ENCODE peak calls at places on chromosome 12, in five cellular contexts. R, H, Q, U and Z are unnamed samples.

GRCh38 chr12:113005759-113006158 is 27.4 kb downstream of the OAS2 start:
- DNase-seq in R (no peak), U (peak), Q (no peak), H (no peak), Z (no peak)

GRCh38 chr12:92094751-92095161 is 50.9 kb downstream of the BTG1 start:
- DNase-seq in R (no peak), Q (no peak), U (no peak), H (no peak), Z (no peak)

GRCh38 chr12:6955462-6956331 is 4.5 kb downstream of the PTPN6 start:
- DNase-seq in U (no peak), Q (peak), H (no peak), R (no peak), Z (no peak)

GRCh38 chr12:110245278-110245868 is 35.7 kb upstream of the ATP2A2 start:
- DNase-seq in H (no peak), U (no peak), Q (peak), R (no peak), Z (no peak)

GRCh38 chr12:51949342-51950030 is 2.0 kb upstream of the ACVR1B start:
- DNase-seq in Q (no peak), U (no peak), R (no peak), H (no peak), Z (no peak)

GRCh38 chr12:132804426-132804861 is 24.2 kb downstream of the GOLGA3 start:
- DNase-seq in U (no peak), R (no peak), H (no peak), Q (no peak), Z (no peak)

GRCh38 chr12:49111206-49111605 is 559 bp upstream of the LMBR1L start:
- DNase-seq in R (no peak), Q (no peak), U (no peak), H (no peak), Z (no peak)

GRCh38 chr12:47041327-47041726 is 38.1 kb upstream of the PCED1B start:
- DNase-seq in Q (no peak), H (no peak), U (no peak), R (no peak), Z (no peak)

GRCh38 chr12:25187781-25188180 is 7.2 kb downstream of the DNAI7 start:
- DNase-seq in H (no peak), R (no peak), U (peak), Q (no peak), Z (peak)

GRCh38 chr12:59895161-59895785 is 299.4 kb downstream of the SLC16A7 start:
- DNase-seq in H (no peak), Q (no peak), U (no peak), R (no peak), Z (no peak)

GRCh38 chr12:31321565-31322228 is 4.3 kb downstream of the SINHCAF start:
- DNase-seq in R (no peak), Q (no peak), H (no peak), U (no peak), Z (no peak)

GRCh38 chr12:108047130-108047550 is 81.9 kb upstream of the WSCD2 start:
- DNase-seq in H (no peak), Q (no peak), R (no peak), U (no peak), Z (no peak)

GRCh38 chr12:12899530-12900380 is 8.4 kb downstream of the GPRC5A start:
- DNase-seq in H (no peak), U (no peak), R (no peak), Q (no peak), Z (peak)

GRCh38 chr12:110501378-110501721 is 561 bp downstream of the VPS29 start:
- DNase-seq in R (peak), Q (no peak), U (no peak), H (peak), Z (peak)

GRCh38 chr12:52971701-52972329 is 22.9 kb downstream of the KRT18 start:
- DNase-seq in U (no peak), Q (no peak), H (no peak), R (no peak), Z (no peak)

GRCh38 chr12:126512916-126513913 is 1448.0 kb downstream of the AACS start:
- DNase-seq in R (no peak), U (no peak), H (no peak), Q (no peak), Z (no peak)

GRCh38 chr12:53973093-53974042 is at the start of gene HOXC11:
- DNase-seq in H (peak), U (no peak), R (no peak), Q (peak), Z (no peak)

GRCh38 chr12:78101946-78102635 is 271.4 kb downstream of the NAV3 start:
- DNase-seq in R (no peak), Q (no peak), H (no peak), U (no peak), Z (no peak)

GRCh38 chr12:112906712-112907414 is at the start of gene OAS1:
- DNase-seq in Q (no peak), U (peak), H (no peak), R (peak), Z (peak)

GRCh38 chr12:53219956-53220856 is 11.8 kb downstream of the RARG start:
- DNase-seq in H (peak), R (peak), Q (peak), U (peak), Z (no peak)

GRCh38 chr12:70366581-70367267 is 634 bp downstream of the KCNMB4 start:
- DNase-seq in Q (peak), H (peak), R (peak), U (peak), Z (no peak)

GRCh38 chr12:52952082-52952801 is 3.3 kb downstream of the KRT18 start:
- DNase-seq in R (peak), H (no peak), U (no peak), Q (peak), Z (no peak)

GRCh38 chr12:95623554-95624170 is 72.4 kb upstream of the USP44 start:
- DNase-seq in U (peak), R (peak), H (peak), Q (peak), Z (peak)

GRCh38 chr12:15846887-15847286 is 35.3 kb upstream of the STRAP start:
- DNase-seq in R (no peak), H (no peak), Q (no peak), U (no peak), Z (no peak)

GRCh38 chr12:32261638-32262037 is 137.7 kb upstream of the FGD4 start:
- DNase-seq in U (no peak), R (no peak), H (no peak), Q (no peak), Z (no peak)

GRCh38 chr12:57837779-57838562 is 8.6 kb downstream of the CTDSP2 start:
- DNase-seq in U (peak), Q (peak), H (peak), R (no peak), Z (no peak)

GRCh38 chr12:109763201-109763841 is 49.7 kb downstream of the FAM222A start:
- DNase-seq in U (no peak), R (peak), Q (no peak), H (peak), Z (peak)

GRCh38 chr12:55009171-55009570 is 10.6 kb upstream of the NEUROD4 start:
- DNase-seq in R (no peak), Q (no peak), H (no peak), U (no peak), Z (no peak)

GRCh38 chr12:43896496-43896895 is 60.6 kb downstream of the TMEM117 start:
- DNase-seq in Q (no peak), R (no peak), H (no peak), U (no peak), Z (no peak)

GRCh38 chr12:47838286-47838931 is 18.7 kb upstream of the HDAC7 start:
- DNase-seq in H (no peak), R (peak), Q (no peak), U (no peak), Z (no peak)

GRCh38 chr12:48999371-49000131 is at the start of gene DDN:
- DNase-seq in U (peak), Q (peak), R (no peak), H (peak), Z (no peak)

GRCh38 chr12:81573228-81573627 is 185.9 kb downstream of the PPFIA2 start:
- DNase-seq in U (no peak), H (no peak), Q (no peak), R (no peak), Z (peak)

GRCh38 chr12:94265966-94266365 is 117.6 kb downstream of the PLXNC1 start:
- DNase-seq in R (no peak), Q (no peak), H (no peak), U (no peak), Z (no peak)

GRCh38 chr12:131747276-131747675 is 36.4 kb downstream of the SFSWAP start:
- DNase-seq in R (no peak), Q (no peak), H (no peak), U (no peak), Z (no peak)

GRCh38 chr12:68638171-68638570 is 27.5 kb downstream of the RAP1B start:
- DNase-seq in Q (no peak), R (no peak), H (no peak), U (no peak), Z (no peak)

GRCh38 chr12:71755146-71755892 is 656 bp downstream of the RAB21 start:
- DNase-seq in Q (peak), H (peak), R (peak), U (peak), Z (peak)

GRCh38 chr12:132724506-132725220 is 14.0 kb downstream of the PGAM5 start:
- DNase-seq in Q (no peak), H (no peak), U (no peak), R (no peak), Z (no peak)

GRCh38 chr12:59716049-59716448 is 120.2 kb downstream of the SLC16A7 start:
- DNase-seq in U (no peak), R (no peak), H (no peak), Q (no peak), Z (no peak)

GRCh38 chr12:130748786-130749185 is 32.7 kb upstream of the RIMBP2 start:
- DNase-seq in H (no peak), U (no peak), R (no peak), Q (no peak), Z (no peak)